ENCODE peak calls at places on chromosomes 3 and 15, in seven cellular contexts. Q is mesendoderm, R is H1, D is IMR-90, O is mesenchymal stem cell, F is trophoblast cell, B is neuronal stem cell. U is an unnamed sample.

GRCh38 chr15:61115679-61116078 is 113.4 kb downstream of the RORA start:
- DNase-seq in Q (no peak), R (no peak), D (peak; percentile 3), O (no peak), F (no peak), B (no peak), U (no peak)

GRCh38 chr3:100777271-100777670 is 68.0 kb downstream of the TFG start:
- DNase-seq in Q (no peak), R (no peak), D (peak; percentile 77), O (no peak), F (peak; percentile 4), B (no peak), U (no peak)

GRCh38 chr3:61541694-61542093 is 19.7 kb upstream of the PTPRG start:
- DNase-seq in Q (no peak), R (no peak), D (no peak), O (no peak), F (no peak), B (no peak), U (no peak)

GRCh38 chr15:72112805-72113204 is 5.1 kb downstream of the MYO9A start:
- DNase-seq in Q (no peak), R (no peak), D (no peak), O (no peak), F (no peak), B (no peak), U (no peak)

GRCh38 chr3:19543212-19543841 is 390.7 kb downstream of the EFHB start:
- DNase-seq in Q (peak; percentile 76), R (no peak), D (no peak), O (no peak), F (no peak), B (peak; percentile 9), U (peak; percentile 49)

GRCh38 chr3:102112706-102113230 is 263.5 kb downstream of the NFKBIZ start:
- DNase-seq in Q (no peak), R (no peak), D (no peak), O (no peak), F (peak; percentile 26), B (no peak), U (no peak)

GRCh38 chr3:108552267-108553159 is 36.7 kb downstream of the CIP2A start:
- DNase-seq in Q (peak; percentile 37), R (no peak), D (peak; percentile 56), O (peak; percentile 66), F (no peak), B (peak; percentile 31), U (no peak)

GRCh38 chr3:121072128-121072527 is 164.1 kb downstream of the STXBP5L start:
- DNase-seq in Q (no peak), R (no peak), D (no peak), O (no peak), F (no peak), B (no peak), U (no peak)

GRCh38 chr3:57856675-57857074 is 100.6 kb downstream of the SLMAP start:
- DNase-seq in Q (peak; percentile 39), R (no peak), D (peak; percentile 44), O (peak; percentile 56), F (no peak), B (no peak), U (no peak)

GRCh38 chr3:150828997-150829396 is 66.0 kb upstream of the SIAH2 start:
- DNase-seq in Q (peak; percentile 80), R (no peak), D (no peak), O (no peak), F (no peak), B (no peak), U (no peak)

GRCh38 chr3:169147246-169148008 is 516.1 kb downstream of the MECOM start:
- DNase-seq in Q (peak; percentile 95), R (peak; percentile 59), D (peak; percentile 61), O (peak; percentile 65), F (peak; percentile 15), B (peak; percentile 80), U (peak; percentile 86)

GRCh38 chr3:66997560-66998074 is 490 bp upstream of the KBTBD8 start:
- DNase-seq in Q (peak; percentile 26), R (no peak), D (peak; percentile 76), O (no peak), F (peak; percentile 55), B (no peak), U (no peak)

GRCh38 chr15:66681395-66681794 is 20.6 kb upstream of the SMAD6 start:
- DNase-seq in Q (no peak), R (no peak), D (no peak), O (no peak), F (no peak), B (no peak), U (no peak)
- H2BK5ac ChIP-seq in Q (no peak overlapping the region), R (no peak overlapping the region), D (no peak overlapping the region), O (no peak overlapping the region), F (peak overlapping the region; percentile 8), B (no peak overlapping the region), U (no peak overlapping the region)

DNA sequence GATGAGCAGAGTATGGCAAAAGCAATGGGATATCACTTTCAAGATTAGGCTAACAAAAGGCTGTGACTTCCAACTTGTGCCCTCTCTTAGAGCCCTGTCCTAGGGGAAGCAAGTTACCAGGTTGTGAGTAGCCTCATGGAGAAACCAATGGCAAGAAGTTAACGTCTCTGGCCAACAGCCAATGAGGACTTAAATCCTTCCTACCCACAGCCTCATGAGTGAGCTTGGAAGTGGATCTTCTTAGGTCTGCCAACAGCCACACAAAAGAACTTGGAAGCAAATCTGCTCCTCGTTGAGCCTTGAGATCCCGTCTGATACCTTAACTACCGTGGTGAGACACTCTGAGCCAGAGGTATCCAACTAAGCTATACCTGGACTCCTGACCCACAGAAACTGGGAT is 5.7 kb downstream of the NME9 start:
- DNase-seq in Q (no peak), R (no peak), D (no peak), O (no peak), F (no peak), B (no peak), U (no peak)
- H3K4me2 ChIP-seq in Q (no peak overlapping the region), R (no peak overlapping the region), D (no peak overlapping the region), O (no peak overlapping the region), F (no peak overlapping the region), B (no peak overlapping the region), U (no peak overlapping the region)

GRCh38 chr15:83920115-83920514 is 266.2 kb downstream of the ADAMTSL3 start:
- DNase-seq in Q (no peak), R (no peak), D (no peak), O (no peak), F (no peak), B (no peak), U (no peak)
- H2BK5ac ChIP-seq in Q (no peak overlapping the region), R (no peak overlapping the region), D (no peak overlapping the region), O (no peak overlapping the region), F (no peak overlapping the region), B (no peak overlapping the region), U (no peak overlapping the region)

GRCh38 chr15:75302318-75302717 is 19.7 kb downstream of the GOLGA6D start:
- DNase-seq in Q (no peak), R (no peak), D (no peak), O (no peak), F (no peak), B (no peak), U (no peak)
- H3K4me2 ChIP-seq in Q (no peak overlapping the region), R (no peak overlapping the region), D (no peak overlapping the region), O (no peak overlapping the region), F (no peak overlapping the region), B (no peak overlapping the region), U (no peak overlapping the region)